ENCODE peak calls at places on chromosomes 6 and 20, in nine cellular contexts. J, H, I, Y, T, U, X, P and B are unnamed samples.

GRCh38 chr20:10853176-10853575 is 179.4 kb upstream of the JAG1 start:
- DNase-seq in J (no peak), H (no peak), I (no peak), Y (no peak), T (no peak), U (no peak), X (no peak), P (no peak), B (no peak)

GRCh38 chr6:1049900-1050299 is 262.0 kb upstream of the FOXQ1 start:
- DNase-seq in J (no peak), H (no peak), I (no peak), Y (no peak), T (no peak), U (no peak), X (no peak), P (no peak), B (no peak)

GRCh38 chr20:56788041-56788670 is 159.1 kb downstream of the TFAP2C start:
- DNase-seq in J (peak; percentile 62), H (no peak), I (peak; percentile 23), Y (no peak), T (no peak), U (no peak), X (peak; percentile 95), P (peak; percentile 95), B (peak; percentile 95)

GRCh38 chr6:98880486-98880885 is 46.1 kb downstream of the POU3F2 start:
- DNase-seq in J (no peak), H (no peak), I (no peak), Y (no peak), T (no peak), U (no peak), X (no peak), P (no peak), B (no peak)

GRCh38 chr6:96899019-96899418 is 1.3 kb upstream of the NDUFAF4 start:
- DNase-seq in J (no peak), H (no peak), I (no peak), Y (no peak), T (no peak), U (no peak), X (peak; percentile 37), P (peak; percentile 73), B (peak; percentile 45)

GRCh38 chr20:62618622-62619529 is 23.4 kb upstream of the SLCO4A1 start:
- DNase-seq in J (no peak), H (no peak), I (no peak), Y (no peak), T (no peak), U (no peak), X (no peak), P (no peak), B (no peak)

GRCh38 chr6:19042452-19042851 is 655.3 kb downstream of the RNF144B start:
- DNase-seq in J (no peak), H (no peak), I (no peak), Y (no peak), T (no peak), U (no peak), X (no peak), P (no peak), B (no peak)

GRCh38 chr6:139881251-139881650 is 506.8 kb upstream of the CITED2 start:
- DNase-seq in J (no peak), H (no peak), I (no peak), Y (no peak), T (no peak), U (no peak), X (no peak), P (no peak), B (no peak)

GRCh38 chr6:22621028-22621427 is 51.7 kb downstream of the HDGFL1 start:
- DNase-seq in J (no peak), H (no peak), I (no peak), Y (no peak), T (no peak), U (no peak), X (no peak), P (no peak), B (no peak)

DNA sequence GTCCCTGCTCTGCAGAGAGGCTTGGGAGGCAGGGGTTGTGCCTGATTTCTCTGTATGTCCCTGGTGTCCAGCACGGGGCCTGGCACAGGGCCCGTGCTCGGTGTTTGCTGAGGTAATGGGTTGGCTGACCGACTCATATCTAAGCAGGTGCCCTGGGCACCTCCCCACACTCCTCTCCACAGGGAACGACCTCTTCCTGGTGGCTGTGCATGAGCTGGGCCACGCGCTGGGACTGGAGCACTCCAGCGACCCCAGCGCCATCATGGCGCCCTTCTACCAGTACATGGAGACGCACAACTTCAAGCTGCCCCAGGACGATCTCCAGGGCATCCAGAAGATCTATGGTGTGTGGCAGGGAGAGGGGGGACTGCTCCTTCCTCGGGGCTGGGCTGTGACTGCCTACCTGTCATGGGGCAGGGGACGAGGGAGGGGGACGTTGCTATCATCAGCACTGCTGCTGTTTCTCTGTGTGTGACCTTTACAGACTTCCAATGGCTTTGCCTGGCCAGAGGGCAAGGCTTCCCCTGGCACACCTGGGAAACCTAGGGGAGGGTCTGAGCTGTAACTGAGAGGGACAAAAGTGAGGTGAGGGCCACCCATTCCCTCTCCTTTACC is 14.2 kb downstream of the MMP24OS start:
- DNase-seq in J (peak; percentile 76), H (no peak), I (no peak), Y (peak; percentile 77), T (no peak), U (peak; percentile 47), X (no peak), P (no peak), B (no peak)
- H3K27ac ChIP-seq in J (no peak overlapping the region), H (no peak overlapping the region), I (no peak overlapping the region), Y (peak overlapping the region; percentile 83), T (peak overlapping the region; percentile 94), U (peak overlapping the region; percentile 64), X (no peak overlapping the region), P (no peak overlapping the region), B (peak overlapping the region; percentile 89)

DNA sequence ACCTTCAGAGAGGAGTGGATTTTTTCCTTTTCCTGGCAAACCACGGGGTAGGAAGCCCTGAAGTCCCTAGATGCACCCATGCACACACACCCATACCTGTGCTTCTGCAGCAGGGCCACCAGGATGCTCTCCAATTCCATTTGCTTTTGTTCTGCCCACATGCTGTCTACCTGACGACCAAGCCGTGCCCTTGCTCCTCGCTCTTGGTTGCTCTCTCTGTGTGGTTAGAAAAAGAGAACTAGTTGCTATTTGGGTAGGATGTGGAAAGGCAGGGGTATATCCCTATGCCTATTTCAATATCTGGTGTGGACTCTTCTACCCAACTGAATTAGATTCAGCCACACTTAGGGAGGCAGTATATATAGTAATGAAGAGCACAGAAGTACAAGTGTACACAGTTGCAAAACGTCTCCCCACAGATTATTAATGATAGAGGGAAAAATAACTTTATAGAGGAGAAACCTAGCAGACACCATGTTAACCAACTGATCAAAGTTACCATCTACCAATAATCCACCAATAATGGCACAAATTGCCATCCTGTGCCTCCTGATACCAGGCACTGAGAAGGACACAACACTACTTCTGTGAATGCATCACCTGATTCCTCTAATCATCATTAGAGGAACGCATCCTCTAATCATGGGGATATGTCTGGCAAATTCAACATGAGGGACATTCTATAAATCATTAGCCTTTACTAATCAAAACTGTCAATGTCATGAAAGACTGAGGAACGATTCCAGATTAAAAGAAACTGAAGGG is 7.3 kb downstream of the GHRH start:
- DNase-seq in J (no peak), H (no peak), I (no peak), Y (no peak), T (no peak), U (no peak), X (no peak), P (no peak), B (no peak)
- TF ChIP-seq CTCF in J (no peak), H (no peak), I (no peak), Y (no peak), T (no peak), U (no peak), X (no peak), P (no peak), B (no peak)

GRCh38 chr20:50121858-50122271 is 8.9 kb upstream of the UBE2V1 start:
- DNase-seq in J (no peak), H (no peak), I (no peak), Y (no peak), T (peak; percentile 45), U (no peak), X (peak; percentile 52), P (no peak), B (peak; percentile 95)

GRCh38 chr20:50120935-50121693 is 8.2 kb upstream of the UBE2V1 start:
- DNase-seq in J (peak; percentile 90), H (peak; percentile 77), I (peak; percentile 65), Y (peak; percentile 63), T (peak; percentile 80), U (peak; percentile 48), X (peak; percentile 51), P (peak; percentile 79), B (peak; percentile 91)

GRCh38 chr20:50124496-50124895 is 11.5 kb upstream of the UBE2V1 start:
- DNase-seq in J (no peak), H (no peak), I (no peak), Y (no peak), T (no peak), U (no peak), X (no peak), P (no peak), B (no peak)

GRCh38 chr20:50123418-50123817 is 10.5 kb upstream of the UBE2V1 start:
- DNase-seq in J (no peak), H (no peak), I (no peak), Y (no peak), T (no peak), U (no peak), X (no peak), P (no peak), B (no peak)

DNA sequence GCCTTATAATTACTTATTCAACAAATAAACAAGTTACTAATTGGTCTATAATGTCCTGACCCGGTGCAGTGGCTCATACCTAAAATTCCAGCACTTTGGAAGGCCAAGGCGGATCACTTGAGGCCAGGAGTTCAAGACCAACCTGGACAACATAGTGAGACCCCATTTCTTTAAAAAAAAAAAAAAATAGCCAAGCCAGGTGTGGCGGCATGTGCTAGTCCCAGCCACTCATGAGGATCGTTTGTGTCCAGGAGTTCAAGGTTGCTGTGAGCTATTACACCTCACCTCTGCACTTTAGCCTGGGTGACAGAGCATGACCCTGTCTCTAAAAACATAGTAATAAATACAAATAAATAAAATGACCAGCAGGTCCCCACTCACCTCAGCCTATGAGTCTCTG is 9.8 kb upstream of the UBE2V1 start:
- DNase-seq in J (no peak), H (no peak), I (no peak), Y (no peak), T (no peak), U (no peak), X (no peak), P (no peak), B (no peak)
- H3K27ac ChIP-seq in J (no peak overlapping the region), H (no peak overlapping the region), I (peak overlapping the region; percentile 13), Y (no peak overlapping the region), T (no peak overlapping the region), U (no peak overlapping the region), X (no peak overlapping the region), P (no peak overlapping the region), B (no peak overlapping the region)

GRCh38 chr6:69763763-69764162 is 33.0 kb downstream of the LMBRD1 start:
- DNase-seq in J (no peak), H (no peak), I (no peak), Y (no peak), T (no peak), U (no peak), X (no peak), P (no peak), B (no peak)

GRCh38 chr6:69771158-69771906 is 25.5 kb downstream of the LMBRD1 start:
- DNase-seq in J (no peak), H (no peak), I (no peak), Y (no peak), T (no peak), U (no peak), X (no peak), P (no peak), B (no peak)

GRCh38 chr6:69768664-69769063 is 28.1 kb downstream of the LMBRD1 start:
- DNase-seq in J (no peak), H (no peak), I (no peak), Y (no peak), T (no peak), U (no peak), X (no peak), P (no peak), B (no peak)
- TF ChIP-seq CTCF in J (peak; percentile 45), H (no peak), I (no peak), Y (no peak), T (peak; percentile 43), U (peak; percentile 14), X (peak; percentile 45), P (no peak), B (no peak)